ENCODE peak calls at places on chromosomes 7 and 10, in four cellular contexts. C is Caco-2, K is foreskin fibroblast, N is GM10248. H is an unnamed sample.

GRCh38 chr10:79104264-79104954 is 35.6 kb downstream of the ZMIZ1 start:
- DNase-seq in N (no peak), C (no peak), K (no peak), H (no peak)

GRCh38 chr10:122373713-122374112 is 795 bp upstream of the PLEKHA1 start:
- DNase-seq in C (peak), N (no peak), K (peak), H (no peak)

GRCh38 chr10:31100176-31100575 is 68.5 kb upstream of the ZNF438 start:
- DNase-seq in N (no peak), K (no peak), C (no peak), H (no peak)

GRCh38 chr10:79042639-79043411 is 25.9 kb upstream of the ZMIZ1 start:
- DNase-seq in K (no peak), C (no peak), N (no peak), H (no peak)

GRCh38 chr7:144384071-144384470 is 19.4 kb downstream of the NOBOX start:
- DNase-seq in N (no peak), K (no peak), C (no peak), H (peak)

GRCh38 chr10:102421645-102422585 is 1.3 kb downstream of the FBXL15 start:
- DNase-seq in C (no peak), K (no peak), N (no peak), H (peak)

GRCh38 chr10:71211053-71211452 is 1.3 kb upstream of the UNC5B start:
- DNase-seq in K (no peak), N (no peak), C (peak), H (no peak)

GRCh38 chr10:130127612-130128607 is 8.3 kb upstream of the GLRX3 start:
- DNase-seq in C (peak), N (peak), K (peak), H (peak)

GRCh38 chr7:114653391-114654088 is 238.9 kb downstream of the FOXP2 start:
- DNase-seq in C (no peak), N (no peak), K (no peak), H (no peak)

GRCh38 chr7:56040691-56041090 is 10.6 kb downstream of the PSPH start:
- DNase-seq in C (peak), K (no peak), N (no peak), H (no peak)

GRCh38 chr7:92251181-92251580 is 5.4 kb downstream of the ANKIB1 start:
- DNase-seq in K (no peak), N (no peak), C (no peak), H (no peak)

GRCh38 chr7:124162667-124163066 is 129.8 kb upstream of the TMEM229A start:
- DNase-seq in C (no peak), N (no peak), K (no peak), H (no peak)

GRCh38 chr10:72000073-72001025 is 36.2 kb downstream of the CHST3 start:
- DNase-seq in C (no peak), K (no peak), N (no peak), H (no peak)

GRCh38 chr10:625335-625699 is 64.2 kb downstream of the DIP2C start:
- DNase-seq in N (no peak), K (no peak), C (no peak), H (no peak)

GRCh38 chr7:127751723-127752448 is 99.9 kb downstream of the SND1 start:
- DNase-seq in K (peak), C (no peak), N (no peak), H (no peak)

GRCh38 chr7:82507976-82508677 is 64.5 kb upstream of the CACNA2D1 start:
- DNase-seq in C (peak), K (no peak), N (no peak), H (peak)

GRCh38 chr7:42930889-42931288 is 1.1 kb downstream of the PSMA2 start:
- DNase-seq in C (no peak), K (no peak), N (no peak), H (no peak)

GRCh38 chr7:78099715-78100477 is 301.3 kb downstream of the PHTF2 start:
- DNase-seq in N (no peak), K (no peak), C (no peak), H (no peak)

GRCh38 chr7:130894146-130895005 is 160.4 kb upstream of the KLF14 start:
- DNase-seq in C (no peak), K (no peak), N (no peak), H (peak)

GRCh38 chr10:94963901-94964300 is 25.4 kb downstream of the CYP2C9 start:
- DNase-seq in C (peak), K (peak), N (peak), H (peak)

GRCh38 chr10:125107166-125107949 is 53.0 kb downstream of the CTBP2 start:
- DNase-seq in C (peak), K (no peak), N (no peak), H (no peak)

GRCh38 chr7:22357311-22358175 is 589 bp upstream of the RAPGEF5 start:
- DNase-seq in C (peak), K (peak), N (no peak), H (peak)

GRCh38 chr10:30464675-30465074 is 30.7 kb downstream of the MAP3K8 start:
- DNase-seq in N (no peak), K (no peak), C (no peak), H (no peak)

GRCh38 chr10:125694874-125695273 is 11.9 kb upstream of the TEX36 start:
- DNase-seq in C (no peak), K (peak), N (no peak), H (no peak)

GRCh38 chr10:59585046-59585700 is 124.5 kb downstream of the SLC16A9 start:
- DNase-seq in K (no peak), C (no peak), N (no peak), H (peak)

GRCh38 chr10:59587083-59587755 is 122.4 kb downstream of the SLC16A9 start:
- DNase-seq in N (no peak), C (no peak), K (no peak), H (no peak)

GRCh38 chr10:59587756-59588140 is 121.9 kb downstream of the SLC16A9 start:
- DNase-seq in N (no peak), C (no peak), K (no peak), H (no peak)

GRCh38 chr10:59588791-59589190 is 120.9 kb downstream of the SLC16A9 start:
- DNase-seq in N (no peak), K (no peak), C (no peak), H (no peak)

GRCh38 chr10:59586407-59586891 is 123.2 kb downstream of the SLC16A9 start:
- DNase-seq in N (no peak), K (no peak), C (no peak), H (no peak)
- TF ChIP-seq CTCF in N (no peak), K (no peak), C (peak), H (no peak)

GRCh38 chr10:32211046-32211363 is 136.0 kb downstream of the EPC1 start:
- DNase-seq in K (no peak), N (no peak), C (no peak), H (no peak)
- TF ChIP-seq CTCF in K (no peak), N (no peak), C (no peak), H (no peak)

GRCh38 chr10:46299267-46299530 is 12.4 kb downstream of the ANTXRL start:
- DNase-seq in K (no peak), C (no peak), N (no peak), H (no peak)

GRCh38 chr10:46299531-46300366 is 13.0 kb downstream of the ANTXRL start:
- DNase-seq in K (no peak), N (no peak), C (peak), H (no peak)

GRCh38 chr10:46298346-46299266 is 11.8 kb downstream of the ANTXRL start:
- DNase-seq in N (no peak), C (no peak), K (no peak), H (no peak)

GRCh38 chr10:46296629-46297275 is 10.0 kb downstream of the ANTXRL start:
- DNase-seq in N (no peak), K (no peak), C (no peak), H (no peak)

GRCh38 chr10:46297406-46298204 is 10.8 kb downstream of the ANTXRL start:
- DNase-seq in K (no peak), C (no peak), N (no peak), H (no peak)
- TF ChIP-seq CTCF in K (no peak), C (no peak), N (no peak), H (no peak)

DNA sequence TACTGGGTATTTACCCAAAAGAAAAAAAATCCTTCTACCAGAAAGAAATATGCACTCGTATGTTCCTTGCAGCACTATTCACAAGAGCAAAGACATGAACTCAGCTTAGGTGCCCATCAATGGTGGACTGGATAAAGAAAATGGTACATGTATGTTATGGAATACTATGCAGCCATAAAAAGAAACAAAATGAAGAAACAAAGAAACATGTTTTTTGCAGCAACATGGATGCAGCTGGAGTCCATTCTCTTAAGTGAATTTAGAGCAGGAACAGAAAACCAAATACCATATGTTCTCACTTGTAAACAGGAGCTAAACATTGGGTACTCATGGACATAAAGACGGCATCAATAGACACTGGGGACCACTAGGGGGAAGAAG is 5.5 kb upstream of the GNB2 start:
- DNase-seq in K (no peak), N (no peak), C (no peak), H (no peak)
- TF ChIP-seq CTCF in K (no peak), N (no peak), C (no peak), H (no peak)

H was measured in Calu3.